ENCODE peak calls at places on chromosome 18, in nine cellular contexts. B is epithelial cell of esophagus; Z is GM06990; Q is CD4-positive, alpha-beta T cell; G is mesothelial cell of epicardium; E is WERI-Rb-1; T is endothelial cell of umbilical vein; H is choroid plexus epithelial cell; C is CD8-positive, alpha-beta T cell. S is an unnamed sample.

GRCh38 chr18:33924576-33924975 is 300.1 kb downstream of the NOL4 start:
- DNase-seq in G (no peak), B (no peak), T (no peak), Z (no peak), H (no peak), E (no peak), C (no peak), Q (no peak), S (no peak)

GRCh38 chr18:73563345-73563744 is 584.3 kb downstream of the FBXO15 start:
- DNase-seq in C (no peak), Z (no peak), E (no peak), B (peak; percentile 63), H (peak; percentile 62), T (no peak), G (no peak), Q (no peak), S (no peak)

GRCh38 chr18:78996741-78997490 is 17.3 kb downstream of the SALL3 start:
- DNase-seq in G (no peak), B (no peak), H (no peak), E (no peak), C (no peak), Q (no peak), Z (no peak), T (no peak), S (no peak)

GRCh38 chr18:52395146-52395852 is 55.3 kb downstream of the DCC start:
- DNase-seq in Z (peak; percentile 44), T (no peak), C (no peak), G (no peak), E (no peak), H (no peak), Q (no peak), B (no peak), S (no peak)

GRCh38 chr18:49250819-49251388 is 209.5 kb downstream of the DYM start:
- DNase-seq in Q (no peak), B (peak; percentile 25), H (peak; percentile 63), C (no peak), Z (no peak), G (no peak), T (peak; percentile 47), E (peak; percentile 38), S (no peak)

GRCh38 chr18:78789850-78790249 is 189.8 kb upstream of the SALL3 start:
- DNase-seq in Q (no peak), E (no peak), H (no peak), T (no peak), Z (no peak), G (no peak), C (no peak), B (no peak), S (no peak)

GRCh38 chr18:48408111-48408726 is 964 bp downstream of the ZBTB7C start:
- DNase-seq in C (no peak), Z (peak; percentile 13), H (peak; percentile 11), E (peak; percentile 27), G (peak; percentile 46), Q (no peak), B (peak; percentile 34), T (peak; percentile 16), S (no peak)

GRCh38 chr18:8706981-8707940 is 1.9 kb downstream of the MTCL1 start:
- DNase-seq in H (peak; percentile 72), E (peak; percentile 87), B (peak; percentile 78), T (peak; percentile 70), Z (no peak), Q (no peak), C (peak; percentile 18), G (peak; percentile 54), S (no peak)

GRCh38 chr18:76476665-76477561 is 18.1 kb downstream of the ZNF516 start:
- DNase-seq in E (no peak), B (peak; percentile 46), G (no peak), Z (peak; percentile 49), Q (no peak), H (peak; percentile 96), C (no peak), T (peak; percentile 62), S (no peak)

GRCh38 chr18:33751613-33752221 is 173.7 kb downstream of the ASXL3 start:
- DNase-seq in G (no peak), T (peak; percentile 11), E (no peak), H (peak; percentile 57), B (peak; percentile 37), C (no peak), Q (no peak), Z (no peak), S (no peak)

GRCh38 chr18:54296017-54296416 is 26.7 kb downstream of the POLI start:
- DNase-seq in H (peak; percentile 31), B (peak; percentile 9), G (no peak), T (peak; percentile 14), Q (no peak), E (no peak), Z (no peak), C (no peak), S (no peak)

GRCh38 chr18:79942786-79943607 is 8.5 kb downstream of the SLC66A2 start:
- DNase-seq in B (no peak), C (no peak), E (peak; percentile 78), Q (no peak), H (peak; percentile 40), G (no peak), T (no peak), Z (no peak), S (peak; percentile 58)

GRCh38 chr18:10481831-10482230 is 27.4 kb downstream of the APCDD1 start:
- DNase-seq in Q (no peak), T (no peak), E (no peak), B (no peak), G (no peak), C (no peak), H (no peak), Z (no peak), S (no peak)

GRCh38 chr18:35005963-35006577 is 35.1 kb upstream of the MAPRE2 start:
- DNase-seq in T (peak; percentile 83), Q (no peak), H (peak; percentile 88), E (no peak), C (peak; percentile 7), G (no peak), Z (no peak), B (peak; percentile 71), S (no peak)
- TF ChIP-seq CTCF in T (peak; percentile 27), Q (peak; percentile 54), H (peak; percentile 71), E (peak; percentile 47), C (peak; percentile 69), G (peak; percentile 19), Z (peak; percentile 39), B (peak; percentile 61), S (peak; percentile 77)

GRCh38 chr18:57792741-57793629 is 10.1 kb downstream of the ATP8B1 start:
- DNase-seq in Q (no peak), E (no peak), B (no peak), T (peak; percentile 92), Z (no peak), G (no peak), H (peak; percentile 38), C (no peak), S (no peak)
- TF ChIP-seq CTCF in Q (no peak), E (no peak), B (no peak), T (no peak), Z (no peak), G (no peak), H (no peak), C (no peak), S (no peak)

GRCh38 chr18:44979813-44980212 is 299.1 kb downstream of the SETBP1 start:
- DNase-seq in H (no peak), B (no peak), E (no peak), Z (no peak), Q (no peak), T (no peak), G (no peak), C (no peak), S (no peak)

GRCh38 chr18:44973282-44973681 is 292.6 kb downstream of the SETBP1 start:
- DNase-seq in Q (no peak), E (no peak), Z (no peak), T (peak; percentile 6), G (no peak), C (no peak), H (peak; percentile 41), B (no peak), S (no peak)

GRCh38 chr18:44974174-44974573 is 293.5 kb downstream of the SETBP1 start:
- DNase-seq in H (no peak), Q (no peak), B (no peak), G (no peak), E (no peak), C (no peak), T (no peak), Z (no peak), S (no peak)

GRCh38 chr18:44977856-44978255 is 297.2 kb downstream of the SETBP1 start:
- DNase-seq in B (no peak), Z (no peak), E (no peak), T (no peak), G (no peak), Q (no peak), H (no peak), C (no peak), S (no peak)
- TF ChIP-seq CTCF in B (no peak), Z (no peak), E (no peak), T (no peak), G (no peak), Q (no peak), H (no peak), C (no peak), S (no peak)

GRCh38 chr18:57589162-57589561 is 2.7 kb upstream of the FECH start:
- DNase-seq in Z (no peak), E (no peak), H (no peak), Q (no peak), T (no peak), G (no peak), C (no peak), B (no peak), S (no peak)

GRCh38 chr18:57585846-57586242 is 658 bp downstream of the FECH start:
- DNase-seq in H (peak; percentile 5), B (peak; percentile 6), G (no peak), T (no peak), E (no peak), C (no peak), Z (no peak), Q (no peak), S (no peak)

GRCh38 chr18:57585421-57585820 is 1.1 kb downstream of the FECH start:
- DNase-seq in T (no peak), B (peak; percentile 15), Z (no peak), G (no peak), C (no peak), H (no peak), Q (no peak), E (no peak), S (no peak)

GRCh38 chr18:57587262-57587661 is 760 bp upstream of the FECH start:
- DNase-seq in E (no peak), Q (no peak), H (no peak), C (no peak), Z (no peak), T (no peak), G (no peak), B (no peak), S (no peak)

DNA sequence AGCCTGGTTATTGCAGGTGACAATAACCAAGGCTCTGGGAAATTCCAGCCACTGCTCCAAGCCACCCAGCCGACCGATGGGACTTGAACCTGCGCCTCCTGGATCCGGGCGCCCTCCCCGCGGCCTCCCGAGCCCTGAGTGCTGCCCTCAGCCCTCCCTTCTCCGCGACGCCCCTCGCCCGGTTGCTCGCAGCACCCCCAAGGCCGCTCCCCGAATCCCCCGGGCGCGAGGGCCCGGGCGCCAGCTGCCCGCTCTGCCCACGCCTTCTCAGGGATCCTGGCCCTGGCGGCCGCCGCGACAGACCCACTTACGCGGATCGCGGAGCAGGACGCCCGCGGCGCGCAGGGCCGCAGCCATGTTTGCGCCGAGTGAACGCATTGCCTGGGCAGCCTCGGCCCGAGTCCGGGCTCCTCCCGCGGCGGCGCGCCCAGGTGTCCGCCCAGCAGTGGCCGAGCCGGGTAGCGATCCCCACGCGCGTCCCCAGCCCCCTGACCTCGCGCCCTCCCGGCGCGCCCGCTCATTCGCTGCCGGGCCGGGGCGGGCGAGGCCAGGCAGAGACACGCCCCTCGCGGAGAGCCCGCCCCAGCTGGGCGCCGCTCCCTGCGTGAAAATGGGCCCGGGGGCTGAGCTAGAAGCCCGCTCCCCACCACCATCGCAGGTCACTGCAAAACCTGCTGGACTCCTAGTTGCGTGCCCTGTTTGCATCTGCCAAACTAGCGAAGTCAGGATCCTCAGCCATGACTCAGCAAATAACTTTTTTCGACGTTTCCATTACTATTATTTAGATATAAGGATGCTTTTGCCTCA is at the start of gene FECH:
- DNase-seq in E (peak; percentile 85), Z (peak; percentile 81), H (peak; percentile 66), Q (peak; percentile 51), T (peak; percentile 76), B (peak; percentile 72), C (peak; percentile 66), G (peak; percentile 71), S (peak; percentile 80)
- TF ChIP-seq CTCF in E (no peak), Z (no peak), H (no peak), Q (no peak), T (no peak), B (no peak), C (no peak), G (no peak), S (peak; percentile 38)